ENCODE peak calls at places on chromosomes 1 and 21, in nine cellular contexts. L, C, V, R, Y, J, G, O and X are unnamed samples.

GRCh38 chr1:245687636-245688535 is 533.1 kb downstream of the KIF26B start:
- DNase-seq in L (no peak), C (no peak), V (no peak), R (no peak), Y (no peak), J (no peak), G (no peak), O (no peak), X (no peak)

GRCh38 chr1:160376525-160377131 is 9.8 kb downstream of the NHLH1 start:
- DNase-seq in L (no peak), C (peak), V (peak), R (no peak), Y (peak), J (peak), G (peak), O (no peak), X (no peak)

GRCh38 chr1:53715478-53715877 is 23.5 kb downstream of the GLIS1 start:
- DNase-seq in L (no peak), C (no peak), V (no peak), R (no peak), Y (no peak), J (peak), G (no peak), O (no peak), X (no peak)

GRCh38 chr1:180482425-180483275 is 19.7 kb downstream of the ACBD6 start:
- DNase-seq in L (no peak), C (peak), V (peak), R (no peak), Y (peak), J (no peak), G (no peak), O (no peak), X (no peak)

GRCh38 chr1:215257280-215257679 is 174.7 kb downstream of the KCNK2 start:
- DNase-seq in L (no peak), C (no peak), V (no peak), R (no peak), Y (no peak), J (no peak), G (no peak), O (no peak), X (no peak)

GRCh38 chr1:76083189-76083588 is 8.6 kb downstream of the ST6GALNAC3 start:
- DNase-seq in L (no peak), C (no peak), V (no peak), R (no peak), Y (no peak), J (no peak), G (no peak), O (no peak), X (no peak)

GRCh38 chr1:167435484-167435883 is 82.8 kb downstream of the CD247 start:
- DNase-seq in L (no peak), C (no peak), V (no peak), R (no peak), Y (no peak), J (no peak), G (no peak), O (no peak), X (no peak)

GRCh38 chr1:44672254-44672955 is 1.9 kb downstream of the TMEM53 start:
- DNase-seq in L (no peak), C (peak), V (peak), R (no peak), Y (no peak), J (no peak), G (no peak), O (no peak), X (no peak)

GRCh38 chr21:44696572-44696971 is 400 bp upstream of the KRTAP10-12 start:
- DNase-seq in L (no peak), C (no peak), V (no peak), R (no peak), Y (no peak), J (no peak), G (no peak), O (no peak), X (no peak)

GRCh38 chr1:53657256-53657805 is 81.6 kb downstream of the GLIS1 start:
- DNase-seq in L (no peak), C (no peak), V (no peak), R (no peak), Y (no peak), J (no peak), G (no peak), O (no peak), X (no peak)

GRCh38 chr1:203425668-203425999 is 50.0 kb upstream of the PRELP start:
- DNase-seq in L (no peak), C (no peak), V (no peak), R (no peak), Y (no peak), J (no peak), G (no peak), O (no peak), X (no peak)